ENCODE peak calls at places on chromosomes 12 and 14, in seven cellular contexts. A, Y, S, T, M, P and Z are unnamed samples.

GRCh38 chr14:45658917-45659299 is 405.9 kb upstream of the MIS18BP1 start:
- DNase-seq in Y (no peak), T (no peak), S (no peak), A (no peak), P (no peak), M (no peak), Z (no peak)

GRCh38 chr12:20885552-20885951 is 75.0 kb downstream of the SLCO1B3 start:
- DNase-seq in A (no peak), Y (no peak), S (no peak), P (no peak), M (no peak), T (no peak), Z (no peak)

GRCh38 chr12:68375701-68376469 is 43.7 kb upstream of the MDM1 start:
- DNase-seq in Y (no peak), S (peak), M (no peak), A (no peak), T (no peak), P (peak), Z (no peak)

GRCh38 chr14:64114166-64114565 is 180.0 kb downstream of the ESR2 start:
- DNase-seq in Y (no peak), A (no peak), M (no peak), S (peak), P (peak), T (no peak), Z (no peak)

GRCh38 chr14:103104654-103105511 is 10.4 kb downstream of the EXOC3L4 start:
- DNase-seq in T (peak), M (peak), S (peak), P (peak), Y (peak), A (peak), Z (no peak)

GRCh38 chr14:35532783-35533356 is 1.1 kb upstream of the INSM2 start:
- DNase-seq in P (no peak), S (no peak), Y (no peak), A (no peak), T (no peak), M (no peak), Z (no peak)

GRCh38 chr12:128971802-128972201 is 118.5 kb downstream of the GLT1D1 start:
- DNase-seq in S (no peak), M (peak), T (no peak), P (no peak), A (no peak), Y (no peak), Z (no peak)

GRCh38 chr12:7441216-7441615 is 2.7 kb downstream of the CD163L1 start:
- DNase-seq in M (no peak), P (no peak), Y (no peak), S (no peak), T (no peak), A (no peak), Z (no peak)

GRCh38 chr12:92543359-92543758 is 159.4 kb upstream of the PLEKHG7 start:
- DNase-seq in P (no peak), S (no peak), Y (no peak), M (no peak), A (no peak), T (peak), Z (peak)

GRCh38 chr14:75185251-75186040 is 9.0 kb upstream of the TMED10 start:
- DNase-seq in S (no peak), Y (no peak), T (no peak), A (no peak), M (no peak), P (no peak), Z (no peak)

GRCh38 chr12:11893998-11894397 is 176.7 kb upstream of the BCL2L14 start:
- DNase-seq in A (no peak), P (no peak), Y (no peak), T (no peak), S (no peak), M (no peak), Z (no peak)

GRCh38 chr12:8075935-8076334 is 6.1 kb upstream of the NECAP1 start:
- DNase-seq in T (no peak), A (no peak), P (no peak), S (no peak), Y (no peak), M (no peak), Z (no peak)

GRCh38 chr12:51884676-51885229 is 3.1 kb upstream of the ANKRD33 start:
- DNase-seq in Y (no peak), T (peak), S (peak), M (no peak), P (peak), A (no peak), Z (peak)

GRCh38 chr12:57590892-57591566 is at the start of gene PIP4K2C:
- DNase-seq in T (peak), S (peak), Y (peak), M (peak), P (peak), A (peak), Z (no peak)

DNA sequence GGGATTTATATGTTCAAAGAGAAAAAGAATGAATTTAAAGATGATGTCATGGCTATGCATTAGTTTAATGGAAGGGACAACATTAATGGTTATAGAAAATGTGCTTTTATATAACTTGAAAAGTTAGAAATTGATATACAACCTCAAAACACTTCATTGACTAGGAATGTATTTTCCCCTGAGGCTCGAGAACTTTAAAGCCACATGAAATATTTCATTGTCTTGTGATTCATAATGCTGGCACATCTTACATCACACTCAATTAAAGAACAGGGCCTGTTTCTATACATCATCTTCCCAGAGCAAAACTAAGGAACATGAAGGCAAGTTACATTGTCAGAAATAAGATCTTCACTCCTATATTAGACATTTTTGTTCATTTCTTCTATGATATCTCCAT is 35.2 kb upstream of the PAWR start:
- DNase-seq in A (no peak), Y (no peak), M (no peak), T (peak), P (peak), S (no peak), Z (peak)
- H3K27ac ChIP-seq in A (no peak), Y (no peak), M (no peak), T (peak), P (no peak), S (no peak), Z (peak)

DNA sequence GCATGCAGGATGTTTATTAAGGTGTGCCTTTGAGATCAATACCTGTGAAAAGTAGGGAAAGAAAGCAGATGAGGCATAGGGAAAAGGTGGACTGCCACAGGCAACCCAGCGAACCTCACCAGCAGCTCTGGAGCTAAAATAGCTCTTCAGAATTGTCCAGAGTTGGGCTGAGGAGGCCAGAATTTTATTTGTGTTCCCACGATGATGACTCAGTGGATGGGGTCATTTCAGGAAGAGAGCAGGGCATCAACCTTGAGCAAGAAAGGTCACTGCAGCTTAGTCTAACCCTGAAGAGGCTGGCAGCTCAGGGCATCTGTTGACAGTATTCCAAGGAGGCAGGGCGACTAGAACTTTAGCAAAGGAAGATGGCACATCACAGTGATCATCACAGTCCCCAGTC is 696.1 kb downstream of the DIO2 start:
- DNase-seq in T (no peak), P (no peak), Y (no peak), A (no peak), S (peak), M (no peak), Z (no peak)
- H3K27ac ChIP-seq in T (no peak), P (no peak), Y (no peak), A (no peak), S (no peak), M (peak), Z (peak)

GRCh38 chr12:64034901-64035576 is 187.1 kb downstream of the KICS2 start:
- DNase-seq in A (no peak), S (no peak), P (no peak), M (no peak), Y (no peak), T (no peak), Z (no peak)
- H3K27ac ChIP-seq in A (no peak), S (no peak), P (no peak), M (no peak), Y (no peak), T (no peak), Z (no peak)

DNA sequence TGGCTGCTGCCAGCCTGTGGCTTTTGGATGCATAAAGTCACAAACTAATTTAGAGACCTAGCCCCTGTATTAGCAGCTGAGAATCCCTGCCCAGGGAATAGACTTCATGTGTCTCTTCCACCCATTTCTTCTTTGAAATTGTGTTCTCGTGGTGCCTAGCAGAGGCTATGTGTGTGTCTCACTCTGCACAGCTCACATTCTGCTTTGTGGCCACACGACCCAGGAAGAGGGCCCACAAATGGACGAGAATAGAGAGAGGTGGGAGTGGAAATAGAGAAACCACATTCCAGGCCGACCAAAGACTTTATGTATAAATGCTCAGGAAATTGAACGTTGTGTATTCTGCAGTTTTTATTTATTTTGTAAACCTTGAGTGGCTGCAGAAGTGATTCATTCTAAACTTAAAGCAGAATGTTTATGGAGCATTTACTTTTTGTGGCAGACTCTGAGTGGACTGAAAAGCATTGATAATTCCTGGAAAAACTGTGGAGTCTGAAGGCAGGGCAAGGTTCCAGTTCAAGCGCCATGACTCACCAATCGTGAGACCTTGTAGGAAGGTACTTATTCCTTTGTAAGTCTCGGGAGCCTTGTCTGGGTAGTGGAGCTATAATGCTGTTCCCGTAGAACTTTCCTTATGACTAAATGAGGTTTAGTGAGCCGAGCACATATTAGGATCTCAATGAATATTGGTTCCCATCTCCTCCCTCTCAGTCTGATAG is 9.1 kb downstream of the B4GALNT3 start:
- DNase-seq in Y (no peak), P (peak), T (no peak), S (peak), A (no peak), M (no peak), Z (no peak)
- H3K27ac ChIP-seq in Y (no peak), P (no peak), T (no peak), S (no peak), A (peak), M (no peak), Z (no peak)

DNA sequence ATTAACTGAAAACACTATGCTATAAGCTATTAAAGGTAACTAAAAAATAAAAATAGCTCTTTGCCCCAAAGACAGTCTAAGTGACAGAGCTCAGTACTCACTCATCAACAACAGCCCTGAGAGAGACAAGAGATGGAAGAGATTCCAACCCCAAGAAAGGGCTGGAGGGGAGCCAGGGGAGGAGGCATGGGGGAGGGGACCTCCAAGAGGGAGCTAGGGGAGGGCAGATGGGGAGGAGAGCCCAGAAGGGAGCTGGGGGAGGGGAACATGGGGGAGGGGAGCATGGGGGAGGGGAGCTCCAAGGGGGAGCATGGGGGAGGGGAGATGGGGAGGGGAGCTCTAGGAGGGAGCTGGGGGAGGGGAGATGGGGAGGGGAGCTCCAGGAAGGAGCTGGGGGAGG is 7.7 kb downstream of the SSH1 start:
- DNase-seq in A (peak), M (no peak), P (no peak), Y (no peak), T (no peak), S (no peak), Z (no peak)
- H3K27ac ChIP-seq in A (peak), M (no peak), P (peak), Y (no peak), T (no peak), S (no peak), Z (no peak)

DNA sequence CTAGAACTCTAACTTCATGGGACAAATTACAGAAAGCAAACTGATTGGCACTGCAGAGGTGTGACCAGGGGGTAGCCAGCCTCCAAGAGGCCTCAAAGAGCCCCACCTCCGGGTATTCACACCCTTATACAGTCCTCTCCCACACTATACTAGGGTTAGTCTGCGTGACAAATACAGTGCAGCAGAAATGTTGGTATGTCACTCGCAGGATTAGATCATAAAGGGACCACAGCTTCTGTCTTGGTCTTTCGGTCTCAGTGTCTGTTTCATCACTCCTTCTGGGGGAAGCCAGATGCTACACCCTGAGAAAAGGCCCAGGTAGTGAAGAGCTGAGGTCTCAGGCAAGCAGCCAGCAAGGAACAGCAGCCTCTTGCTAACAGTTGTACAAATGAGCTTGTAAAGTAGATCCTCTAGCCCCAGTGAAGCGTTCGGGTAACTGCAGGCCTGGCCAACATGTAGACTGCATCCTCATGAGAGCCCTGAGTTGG is 68.9 kb upstream of the SAV1 start:
- DNase-seq in M (no peak), Y (no peak), T (no peak), S (no peak), P (no peak), A (no peak), Z (no peak)
- H3K27ac ChIP-seq in M (no peak), Y (peak), T (no peak), S (no peak), P (no peak), A (no peak), Z (no peak)

DNA sequence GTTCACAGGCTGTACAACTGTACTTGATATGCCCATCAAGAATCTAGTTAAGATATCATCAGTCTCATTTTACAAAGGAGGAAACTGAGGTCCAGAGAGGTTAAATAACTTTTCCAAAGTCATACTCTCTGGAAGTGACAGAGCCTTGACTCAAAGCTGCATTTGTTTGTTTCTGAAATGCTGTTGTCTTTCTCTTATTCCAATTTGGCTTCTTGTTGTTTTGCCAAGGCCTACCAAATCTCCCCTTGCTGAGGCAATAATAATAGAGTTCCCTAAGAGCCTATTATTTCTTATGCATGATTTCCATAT is 79.8 kb upstream of the C12orf71 start:
- DNase-seq in P (no peak), S (no peak), Y (no peak), A (no peak), T (no peak), M (no peak), Z (no peak)
- H3K27ac ChIP-seq in P (no peak), S (no peak), Y (no peak), A (no peak), T (no peak), M (no peak), Z (peak)

DNA sequence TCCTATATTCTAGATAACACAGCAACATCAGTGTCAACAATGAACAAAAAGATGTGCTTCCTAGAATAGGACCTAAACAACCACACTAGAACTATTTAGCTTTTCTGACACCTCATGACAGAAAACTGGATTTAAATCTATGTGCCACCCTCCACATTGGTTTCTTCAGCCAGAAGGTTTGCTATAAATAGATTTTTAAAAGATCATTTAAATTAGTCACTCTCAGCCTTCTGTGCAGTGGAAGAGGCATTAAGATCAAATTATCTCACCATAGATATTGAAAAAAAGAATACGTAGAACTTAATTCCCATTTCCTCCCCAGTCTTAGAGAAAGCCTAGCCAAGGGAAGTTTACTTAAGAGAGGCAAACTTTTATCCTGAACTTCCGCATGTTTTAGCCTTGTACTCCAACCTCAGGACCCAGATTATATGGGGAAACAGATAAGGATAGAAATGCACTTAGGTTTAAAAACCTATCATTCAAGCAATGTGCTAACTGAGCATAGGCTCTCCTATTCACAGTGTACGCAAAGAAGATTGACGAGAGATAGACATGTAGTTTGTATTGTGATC is 59.6 kb downstream of the NELL2 start:
- DNase-seq in M (no peak), T (no peak), A (no peak), P (no peak), Y (no peak), S (no peak), Z (no peak)
- H3K27ac ChIP-seq in M (no peak), T (no peak), A (no peak), P (no peak), Y (no peak), S (no peak), Z (no peak)

GRCh38 chr14:101791919-101792572 is 30.5 kb downstream of the PPP2R5C start:
- DNase-seq in P (peak), Y (no peak), M (no peak), A (no peak), T (peak), S (no peak), Z (no peak)
- H3K27ac ChIP-seq in P (no peak), Y (peak), M (no peak), A (peak), T (peak), S (no peak), Z (no peak)

GRCh38 chr14:100362311-100362927 is 39.3 kb downstream of the SLC25A47 start:
- DNase-seq in Y (no peak), A (no peak), M (peak), T (no peak), S (no peak), P (peak), Z (no peak)

GRCh38 chr14:100363053-100363452 is 39.9 kb downstream of the SLC25A47 start:
- DNase-seq in P (no peak), M (no peak), T (no peak), Y (no peak), A (no peak), S (no peak), Z (no peak)

GRCh38 chr14:100369019-100369418 is 45.9 kb downstream of the SLC25A47 start:
- DNase-seq in M (no peak), P (no peak), S (no peak), A (no peak), Y (no peak), T (no peak), Z (no peak)

GRCh38 chr14:100364403-100364802 is 41.3 kb downstream of the SLC25A47 start:
- DNase-seq in S (no peak), T (no peak), Y (no peak), M (no peak), P (no peak), A (no peak), Z (no peak)

DNA sequence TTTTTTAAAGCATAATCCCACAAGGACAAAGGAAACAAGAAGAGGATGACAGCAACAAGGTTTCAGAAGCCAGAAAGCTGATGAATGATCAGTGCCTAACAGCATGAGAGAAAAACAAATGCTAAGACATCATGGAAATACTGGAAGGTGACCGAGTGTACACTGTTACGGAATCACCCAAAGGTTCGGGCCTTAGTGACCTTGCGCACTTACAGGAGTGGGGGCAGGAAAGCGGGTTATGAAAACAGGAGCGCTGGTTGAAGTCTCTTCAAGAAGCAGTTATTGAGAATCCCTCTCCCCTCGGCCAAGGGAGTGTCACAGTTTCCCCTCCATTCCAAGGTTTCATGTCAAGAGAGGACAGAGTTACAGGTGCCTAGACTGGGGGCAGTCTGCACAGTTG is 42.6 kb downstream of the SLC25A47 start:
- DNase-seq in A (no peak), Y (no peak), T (no peak), P (no peak), S (no peak), M (no peak), Z (no peak)
- H3K27ac ChIP-seq in A (peak), Y (no peak), T (no peak), P (no peak), S (no peak), M (no peak), Z (no peak)